ENCODE peak calls at places on chromosomes 16 and 17, in four cellular contexts. N is RWPE2, J is GM10248, V is A549. H is an unnamed sample.

GRCh38 chr17:72407336-72408121 is 286.7 kb downstream of the SOX9 start:
- DNase-seq in N (peak), J (peak), V (peak), H (peak)

GRCh38 chr17:10622610-10623485 is 34.3 kb downstream of the MYH3 start:
- DNase-seq in J (no peak), N (no peak), V (no peak), H (no peak)

GRCh38 chr17:1324201-1324750 is 44.8 kb downstream of the TRARG1 start:
- DNase-seq in N (no peak), V (no peak), J (no peak), H (no peak)

GRCh38 chr16:67236551-67237395 is 9.8 kb downstream of the TMEM208 start:
- DNase-seq in V (peak), J (peak), N (peak), H (peak)

GRCh38 chr16:2152695-2153506 is 2.7 kb upstream of the TRAF7 start:
- DNase-seq in J (no peak), N (peak), V (peak), H (peak)

GRCh38 chr16:4231886-4232285 is 10.0 kb downstream of the SRL start:
- DNase-seq in V (no peak), J (no peak), N (no peak), H (no peak)

GRCh38 chr17:39955726-39956225 is 7.0 kb upstream of the GSDMA start:
- DNase-seq in J (no peak), V (no peak), N (no peak), H (no peak)

GRCh38 chr16:8859913-8860881 is 8.6 kb downstream of the CARHSP1 start:
- DNase-seq in J (no peak), V (no peak), N (no peak), H (peak)

GRCh38 chr17:39062846-39063680 is 88.4 kb downstream of the PLXDC1 start:
- DNase-seq in N (no peak), J (no peak), V (no peak), H (no peak)

GRCh38 chr16:7400117-7400890 is 67.7 kb downstream of the RBFOX1 start:
- DNase-seq in N (no peak), V (no peak), J (no peak), H (no peak)

GRCh38 chr17:63275968-63276349 is 170.1 kb downstream of the CYB561 start:
- DNase-seq in J (no peak), V (no peak), N (no peak), H (no peak)

GRCh38 chr16:89822188-89823086 is 5.8 kb upstream of the SPIRE2 start:
- DNase-seq in J (no peak), V (no peak), N (no peak), H (no peak)

GRCh38 chr16:67447508-67448076 is 16.7 kb downstream of the HSD11B2 start:
- DNase-seq in N (no peak), J (peak), V (peak), H (peak)

GRCh38 chr16:73053379-73054130 is 5.6 kb upstream of the ZFHX3 start:
- DNase-seq in N (peak), V (peak), J (no peak), H (peak)

GRCh38 chr17:19876524-19877161 is 8.9 kb upstream of the ULK2 start:
- DNase-seq in V (no peak), N (no peak), J (no peak), H (no peak)

GRCh38 chr17:35089846-35090193 is 26.3 kb upstream of the RFFL start:
- DNase-seq in J (no peak), V (peak), N (no peak), H (peak)

GRCh38 chr17:7644768-7645167 is 6.0 kb upstream of the ATP1B2 start:
- DNase-seq in J (no peak), V (no peak), N (no peak), H (no peak)

GRCh38 chr16:19235886-19236285 is 49.6 kb upstream of the CLEC19A start:
- DNase-seq in J (no peak), V (no peak), N (no peak), H (no peak)

GRCh38 chr16:19883296-19883951 is 1.2 kb downstream of the GPRC5B start:
- DNase-seq in V (no peak), N (no peak), J (no peak), H (peak)

GRCh38 chr17:37432671-37433070 is 26.0 kb downstream of the TADA2A start:
- DNase-seq in V (no peak), N (no peak), J (no peak), H (no peak)

GRCh38 chr17:37440424-37440823 is 33.7 kb downstream of the TADA2A start:
- DNase-seq in J (no peak), N (no peak), V (no peak), H (no peak)

GRCh38 chr17:37438141-37438540 is 31.5 kb downstream of the TADA2A start:
- DNase-seq in V (peak), N (no peak), J (no peak), H (no peak)
- TF ChIP-seq CTCF in V (peak), N (peak), J (no peak), H (peak)

DNA sequence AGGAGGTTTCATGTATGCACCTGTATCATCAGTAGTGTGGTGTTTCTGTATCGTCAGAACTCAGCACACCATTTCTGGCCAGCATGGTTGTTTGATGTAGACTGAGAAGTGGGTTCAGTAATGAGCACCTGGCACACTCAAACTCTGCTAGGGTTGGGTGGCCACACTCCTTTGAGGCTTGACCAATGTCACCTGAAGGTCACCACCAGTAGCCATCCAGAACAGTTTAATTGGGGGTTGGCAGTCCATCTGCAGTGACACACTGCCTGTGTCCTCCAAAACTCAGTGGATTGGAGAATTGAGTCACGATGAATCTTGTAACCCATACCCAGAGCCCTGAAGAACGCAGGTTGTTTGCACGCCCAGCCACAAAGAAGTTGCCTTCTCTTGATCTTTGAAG is 86.8 kb upstream of the HSBP1 start:
- DNase-seq in V (no peak), N (no peak), J (no peak), H (no peak)
- TF ChIP-seq CTCF in V (no peak), N (no peak), J (no peak), H (no peak)

GRCh38 chr17:21239680-21240374 is 13.4 kb downstream of the NATD1 start:
- DNase-seq in N (no peak), J (peak), V (peak), H (no peak)
- TF ChIP-seq CTCF in N (peak), J (peak), V (peak), H (peak)

GRCh38 chr16:88435437-88436355 is 17.4 kb upstream of the ZFPM1 start:
- DNase-seq in V (no peak), N (no peak), J (no peak), H (no peak)
- TF ChIP-seq CTCF in V (no peak), N (no peak), J (no peak), H (no peak)

DNA sequence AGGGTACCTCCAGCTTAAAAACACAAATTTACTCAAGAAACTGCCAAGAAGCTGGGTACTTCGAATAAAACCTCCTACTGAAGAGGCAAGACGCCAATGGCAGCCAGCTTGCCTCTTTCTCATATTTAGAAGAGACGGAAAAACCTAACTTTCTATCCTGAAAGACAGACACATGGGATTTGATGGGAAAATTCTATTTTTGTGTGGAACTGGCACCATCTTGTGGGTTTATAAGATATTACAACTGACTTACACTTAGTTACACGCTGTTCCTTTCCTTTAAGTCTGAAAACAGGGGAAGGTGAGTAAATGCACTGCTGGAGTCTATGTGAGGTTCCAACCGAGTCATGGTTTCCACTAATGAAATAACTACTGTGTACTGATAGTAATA is 10.3 kb downstream of the ZNF18 start:
- DNase-seq in J (no peak), V (peak), N (no peak), H (peak)
- TF ChIP-seq CTCF in J (peak), V (peak), N (peak), H (no peak)

GRCh38 chr17:21372256-21372954 is 3.8 kb upstream of the KCNJ12 start:
- DNase-seq in V (no peak), J (no peak), N (no peak), H (no peak)
- TF ChIP-seq CTCF in V (no peak), J (no peak), N (no peak), H (no peak)

GRCh38 chr17:31061678-31062077 is 33.1 kb upstream of the NF1 start:
- DNase-seq in N (no peak), V (peak), J (no peak), H (no peak)
- TF ChIP-seq CTCF in N (no peak), V (no peak), J (no peak), H (no peak)